ENCODE peak calls at places on chromosomes 12 and 14, in six cellular contexts. G is GM12878, B is A549, E is K562, Y is HepG2, R is upper lobe of left lung. I is an unnamed sample.

GRCh38 chr12:120261951-120262851 is 3.3 kb downstream of the PXN start:
- ATAC-seq in G (no peak), B (no peak), E (no peak), Y (no peak), R (no peak), I (no peak)

GRCh38 chr14:35988972-35989690 is 163.0 kb downstream of the BRMS1L start:
- ATAC-seq in G (no peak), B (no peak), E (no peak), Y (peak; percentile 36), R (no peak), I (no peak)

GRCh38 chr12:663293-663871 is at the start of gene NINJ2:
- ATAC-seq in G (no peak), B (no peak), E (peak; percentile 27), Y (peak; percentile 55), R (peak; percentile 41), I (peak; percentile 16)

GRCh38 chr14:53409289-53409688 is 256.2 kb upstream of the DDHD1 start:
- ATAC-seq in G (no peak), B (no peak), E (no peak), Y (no peak), R (no peak), I (no peak)

GRCh38 chr14:103115845-103116572 is 7.3 kb upstream of the TNFAIP2 start:
- ATAC-seq in G (no peak), B (peak; percentile 63), E (no peak), Y (peak; percentile 0), R (no peak), I (no peak)

GRCh38 chr12:68460236-68460635 is 128.1 kb upstream of the MDM1 start:
- ATAC-seq in G (no peak), B (no peak), E (no peak), Y (no peak), R (no peak), I (no peak)

GRCh38 chr12:66584673-66585072 is 94.2 kb downstream of the GRIP1 start:
- ATAC-seq in G (no peak), B (peak; percentile 54), E (no peak), Y (no peak), R (no peak), I (no peak)

GRCh38 chr14:74531467-74531866 is 37.9 kb downstream of the ISCA2 start:
- ATAC-seq in G (peak; percentile 65), B (peak; percentile 60), E (peak; percentile 96), Y (peak; percentile 84), R (no peak), I (peak; percentile 73)

GRCh38 chr12:26027401-26027800 is 68.9 kb downstream of the RASSF8 start:
- ATAC-seq in G (no peak), B (no peak), E (no peak), Y (no peak), R (no peak), I (no peak)

GRCh38 chr14:50813544-50813863 is 17.5 kb downstream of the NIN start:
- ATAC-seq in G (peak; percentile 88), B (no peak), E (no peak), Y (no peak), R (peak; percentile 53), I (no peak)

GRCh38 chr12:20040844-20041243 is 327.5 kb upstream of the PDE3A start:
- ATAC-seq in G (no peak), B (no peak), E (no peak), Y (no peak), R (no peak), I (no peak)

GRCh38 chr12:108128221-108129016 is 669 bp upstream of the WSCD2 start:
- ATAC-seq in G (no peak), B (no peak), E (no peak), Y (no peak), R (no peak), I (no peak)

GRCh38 chr12:104480826-104481457 is 24.2 kb downstream of the CHST11 start:
- ATAC-seq in G (no peak), B (no peak), E (peak; percentile 11), Y (no peak), R (peak; percentile 81), I (peak; percentile 40)

GRCh38 chr12:52924764-52925716 is 20.2 kb upstream of the KRT8 start:
- ATAC-seq in G (no peak), B (peak; percentile 57), E (peak; percentile 83), Y (peak; percentile 38), R (no peak), I (no peak)

GRCh38 chr14:21894003-21894897 is 220.6 kb upstream of the OR4E1 start:
- ATAC-seq in G (peak; percentile 63), B (peak; percentile 80), E (peak; percentile 70), Y (peak; percentile 89), R (no peak), I (no peak)

GRCh38 chr12:130739571-130739970 is 23.5 kb upstream of the RIMBP2 start:
- ATAC-seq in G (no peak), B (no peak), E (no peak), Y (no peak), R (peak; percentile 16), I (no peak)

GRCh38 chr14:88029500-88029899 is 24.6 kb downstream of the GPR65 start:
- ATAC-seq in G (peak; percentile 44), B (no peak), E (no peak), Y (no peak), R (no peak), I (no peak)

GRCh38 chr14:36302823-36303222 is 17.6 kb downstream of the MBIP start:
- ATAC-seq in G (peak; percentile 57), B (peak; percentile 30), E (peak; percentile 29), Y (peak; percentile 57), R (no peak), I (no peak)

GRCh38 chr12:103336940-103337339 is 158.8 kb downstream of the C12orf42 start:
- ATAC-seq in G (no peak), B (no peak), E (no peak), Y (no peak), R (no peak), I (no peak)

DNA sequence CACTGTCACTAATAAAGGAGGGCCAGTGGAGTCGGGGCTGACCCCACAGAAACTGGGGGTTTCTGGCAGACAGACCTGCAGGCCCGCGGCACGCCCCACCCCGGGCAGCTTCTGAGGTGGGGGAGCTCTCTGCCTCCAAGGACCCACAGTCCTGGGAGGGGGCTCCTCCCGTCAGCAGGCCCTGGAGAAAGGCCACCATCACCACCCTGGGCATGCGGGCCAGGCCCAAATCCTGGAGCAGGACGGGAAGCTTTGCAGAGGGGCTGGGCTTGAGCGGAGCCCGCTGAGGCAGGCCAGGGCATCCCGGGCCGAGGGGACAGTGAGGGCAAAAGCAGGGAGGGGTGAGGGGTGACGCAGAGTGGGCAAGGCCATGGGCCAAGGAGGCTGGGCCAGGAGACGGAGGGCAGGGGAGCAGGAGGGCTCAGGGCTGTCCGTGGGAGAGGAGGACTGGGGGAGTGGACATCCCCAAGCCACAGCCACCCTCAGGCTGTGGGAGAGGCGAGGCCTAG is 11.1 kb upstream of the GPR132 start:
- ATAC-seq in G (no peak), B (no peak), E (no peak), Y (peak; percentile 44), R (peak; percentile 24), I (no peak)
- TF ChIP-seq EP300 in G (no peak), B (no peak), E (no peak), Y (no peak), R (no peak), I (no peak)

GRCh38 chr12:95614384-95614982 is 63.2 kb upstream of the USP44 start:
- ATAC-seq in G (no peak), B (no peak), E (no peak), Y (no peak), R (peak; percentile 63), I (no peak)

GRCh38 chr12:95615735-95616134 is 64.5 kb upstream of the USP44 start:
- ATAC-seq in G (no peak), B (no peak), E (no peak), Y (no peak), R (no peak), I (no peak)

GRCh38 chr12:95613021-95613420 is 61.7 kb upstream of the USP44 start:
- ATAC-seq in G (no peak), B (no peak), E (no peak), Y (no peak), R (peak; percentile 25), I (no peak)

GRCh38 chr12:95608252-95609033 is 57.2 kb upstream of the USP44 start:
- ATAC-seq in G (no peak), B (peak; percentile 72), E (no peak), Y (peak; percentile 64), R (peak; percentile 88), I (peak; percentile 86)

GRCh38 chr12:95611676-95612309 is 60.5 kb upstream of the USP44 start:
- ATAC-seq in G (no peak), B (peak; percentile 50), E (no peak), Y (peak; percentile 59), R (no peak), I (no peak)
- H3K27ac ChIP-seq in G (no peak overlapping the region), B (peak overlapping the region; percentile 33), E (no peak overlapping the region), Y (no peak overlapping the region), R (no peak overlapping the region), I (no peak overlapping the region)

DNA sequence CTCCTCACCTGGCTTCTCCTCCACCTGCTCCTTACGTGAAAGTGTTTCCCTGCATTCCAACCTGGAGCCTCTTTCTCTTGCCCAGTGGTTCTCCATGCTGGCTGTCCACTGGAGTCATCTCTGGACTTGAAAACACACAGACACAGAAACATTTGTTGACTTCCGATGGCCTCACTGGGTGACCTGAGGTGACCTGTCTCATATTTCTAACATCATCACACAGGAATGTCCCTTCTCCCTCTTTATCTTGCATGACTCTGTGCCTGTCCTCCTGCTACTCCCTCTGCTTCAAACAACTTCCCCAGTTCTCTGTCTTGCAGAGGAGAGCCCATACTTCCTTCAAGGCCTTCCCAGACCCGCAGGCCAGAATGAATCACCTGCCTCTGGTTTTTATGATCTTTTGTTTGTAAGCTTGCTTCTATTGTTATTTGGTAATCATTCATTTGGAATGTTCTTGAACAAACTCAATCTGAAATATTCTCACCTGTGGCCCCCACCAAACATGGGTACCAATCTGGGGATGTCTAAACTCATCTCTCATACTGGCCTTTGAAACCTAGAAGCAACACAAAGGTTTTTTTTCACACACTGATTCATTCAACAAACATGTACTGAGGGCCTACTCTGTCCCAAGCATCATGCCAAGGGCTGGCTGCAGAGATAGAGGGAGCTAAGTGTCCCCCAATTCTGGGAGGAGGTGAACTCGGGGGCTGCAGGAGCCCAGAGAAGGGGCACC is 9.7 kb upstream of the RIN3 start:
- ATAC-seq in G (no peak), B (peak; percentile 96), E (no peak), Y (peak; percentile 89), R (peak; percentile 49), I (no peak)
- TF ChIP-seq EP300 in G (no peak), B (peak; percentile 87), E (no peak), Y (peak; percentile 74), R (no peak), I (no peak)

GRCh38 chr12:106170285-106170684 is 31.5 kb upstream of the NUAK1 start:
- ATAC-seq in G (no peak), B (no peak), E (no peak), Y (no peak), R (no peak), I (no peak)
- H3K27ac ChIP-seq in G (no peak overlapping the region), B (no peak overlapping the region), E (no peak overlapping the region), Y (no peak overlapping the region), R (no peak overlapping the region), I (no peak overlapping the region)

GRCh38 chr12:45165284-45165683 is 50.6 kb upstream of the ANO6 start:
- ATAC-seq in G (no peak), B (no peak), E (no peak), Y (no peak), R (no peak), I (no peak)
- TF ChIP-seq EP300 in G (no peak), B (no peak), E (no peak), Y (no peak), R (no peak), I (no peak)

I was measured in gastroesophageal sphincter.